ENCODE peak calls at places on chromosomes 3 and 15, in four cellular contexts. L, C, I and A are unnamed samples.

GRCh38 chr3:32882603-32883025 is 64.8 kb downstream of the TRIM71 start:
- DNase-seq in L (no peak), C (no peak), I (peak; percentile 76), A (no peak)

GRCh38 chr3:188178293-188178950 is 24.5 kb downstream of the LPP start:
- DNase-seq in L (no peak), C (no peak), I (no peak), A (no peak)

GRCh38 chr3:181327349-181327748 is 337.8 kb upstream of the DNAJC19 start:
- DNase-seq in L (no peak), C (peak; percentile 59), I (no peak), A (no peak)

GRCh38 chr15:36798366-36798765 is 218.9 kb downstream of the CDIN1 start:
- DNase-seq in L (peak; percentile 76), C (no peak), I (no peak), A (no peak)

GRCh38 chr3:15154326-15154725 is 51.7 kb upstream of the CAPN7 start:
- DNase-seq in L (no peak), C (no peak), I (no peak), A (no peak)

GRCh38 chr15:57220220-57220619 is 156.1 kb upstream of the CGNL1 start:
- DNase-seq in L (peak; percentile 77), C (no peak), I (no peak), A (no peak)

GRCh38 chr3:153628591-153628990 is 466.6 kb downstream of the RAP2B start:
- DNase-seq in L (no peak), C (no peak), I (peak; percentile 31), A (no peak)

GRCh38 chr15:68603951-68604350 is 25.2 kb downstream of the CORO2B start:
- DNase-seq in L (peak; percentile 45), C (no peak), I (no peak), A (no peak)

GRCh38 chr15:20361091-20361490 is 180.5 kb downstream of the GOLGA6L6 start:
- DNase-seq in L (no peak), C (no peak), I (no peak), A (no peak)

GRCh38 chr3:46671541-46672348 is 21.7 kb downstream of the ALS2CL start:
- DNase-seq in L (no peak), C (peak; percentile 34), I (no peak), A (peak; percentile 1)

GRCh38 chr15:92069308-92070244 is 216.1 kb downstream of the SLCO3A1 start:
- DNase-seq in L (peak; percentile 87), C (no peak), I (peak; percentile 44), A (peak; percentile 13)

GRCh38 chr3:141143546-141143945 is 88.1 kb upstream of the PXYLP1 start:
- DNase-seq in L (no peak), C (no peak), I (no peak), A (peak; percentile 53)

GRCh38 chr15:53576841-53577240 is 182.6 kb downstream of the WDR72 start:
- DNase-seq in L (no peak), C (no peak), I (no peak), A (no peak)

GRCh38 chr3:72490688-72491430 is 357.4 kb downstream of the SHQ1 start:
- DNase-seq in L (no peak), C (peak; percentile 75), I (no peak), A (no peak)

GRCh38 chr15:61228025-61228901 is 839 bp downstream of the RORA start:
- DNase-seq in L (peak; percentile 29), C (peak; percentile 77), I (no peak), A (no peak)

GRCh38 chr3:193851416-193851815 is 258.4 kb downstream of the OPA1 start:
- DNase-seq in L (peak; percentile 28), C (no peak), I (no peak), A (peak; percentile 33)

GRCh38 chr3:15812183-15812582 is 14.4 kb upstream of the ANKRD28 start:
- DNase-seq in L (no peak), C (no peak), I (no peak), A (no peak)

DNA sequence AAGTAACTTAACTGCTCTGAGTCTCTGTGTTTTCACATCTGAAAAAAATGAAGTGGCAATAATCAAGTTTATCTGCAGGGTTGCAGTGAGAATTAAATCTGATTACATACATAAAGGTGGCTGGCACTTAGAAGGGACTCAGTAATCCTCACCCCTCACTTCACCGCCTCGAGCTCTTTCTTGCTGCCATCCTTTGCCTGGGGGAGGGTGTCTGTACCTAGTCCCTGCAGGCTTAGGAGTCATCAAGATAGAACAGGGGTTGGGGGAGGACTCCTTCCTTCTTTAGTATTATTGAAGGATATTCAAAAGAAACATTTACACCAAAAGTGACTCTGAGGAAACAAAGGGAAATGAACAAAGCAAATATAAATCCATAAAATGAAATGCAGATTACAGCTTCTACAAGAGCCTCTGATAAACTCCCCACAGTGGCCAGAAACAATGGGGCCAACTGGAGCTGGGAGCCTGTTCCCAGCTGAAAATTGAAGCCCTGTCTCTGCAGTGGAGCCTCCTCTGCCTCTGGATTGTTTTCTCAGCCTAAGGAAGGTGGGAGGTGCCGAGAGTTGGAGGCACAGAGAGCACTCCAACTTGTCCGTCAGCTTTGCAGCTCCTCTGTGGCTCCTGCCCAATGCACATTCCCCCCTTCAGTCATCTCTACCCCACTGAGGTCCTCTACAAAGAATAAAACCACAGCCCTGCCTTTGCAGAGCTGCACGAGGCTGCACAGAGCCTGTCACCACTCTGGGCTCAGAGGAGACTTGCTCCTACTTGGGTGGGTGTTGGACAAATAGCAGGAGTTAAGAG is 41.8 kb downstream of the CRYGS start:
- DNase-seq in L (no peak), C (peak; percentile 59), I (no peak), A (peak; percentile 45)
- H3K27ac ChIP-seq in L (no peak overlapping the region), C (no peak overlapping the region), I (no peak overlapping the region), A (no peak overlapping the region)

GRCh38 chr3:4980229-4981159 is 1.3 kb downstream of the BHLHE40 start:
- DNase-seq in L (peak; percentile 94), C (peak; percentile 98), I (peak; percentile 66), A (peak; percentile 92)
- H3K4me1 ChIP-seq in L (peaks cover 25% of the 10 kb centered on the region), C (peaks cover 6% of the 10 kb centered on the region), I (peaks cover 27% of the 10 kb centered on the region), A (peaks cover 66% of the 10 kb centered on the region)

DNA sequence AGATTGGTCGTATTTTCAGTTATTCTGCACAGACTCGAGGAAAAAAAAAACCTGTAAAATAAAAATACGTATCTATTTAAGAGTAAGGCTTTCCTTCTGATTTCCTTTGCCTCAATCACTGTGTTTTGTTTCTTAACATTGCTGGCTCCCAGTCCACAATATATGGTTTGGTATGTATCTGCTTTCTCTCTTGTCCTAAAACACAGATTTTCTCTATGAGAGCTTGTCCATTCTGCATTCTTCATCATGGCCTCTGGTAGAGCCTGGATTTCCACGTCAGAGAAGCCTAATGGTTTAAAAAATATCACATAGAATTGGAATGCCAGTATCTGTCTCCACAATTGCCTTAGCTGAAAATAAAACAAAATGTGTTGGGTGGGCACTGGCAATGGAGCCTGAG is 1.8 kb downstream of the CD200 start:
- DNase-seq in L (no peak), C (no peak), I (no peak), A (no peak)
- H3K4me3 ChIP-seq in L (no peak overlapping the region), C (peak overlapping the region; percentile 97), I (peak overlapping the region; percentile 96), A (no peak overlapping the region)

GRCh38 chr15:41774873-41775417 is 661 bp downstream of the MAPKBP1 start:
- DNase-seq in L (no peak), C (no peak), I (no peak), A (no peak)
- H3K27ac ChIP-seq in L (peak overlapping the region; percentile 86), C (peak overlapping the region; percentile 80), I (peak overlapping the region; percentile 77), A (peak overlapping the region; percentile 86)

GRCh38 chr15:67136802-67137201 is 71.4 kb downstream of the SMAD3 start:
- DNase-seq in L (no peak), C (peak; percentile 41), I (no peak), A (peak; percentile 1)
- H3K4me1 ChIP-seq in L (peaks cover 80% of the 10 kb centered on the region), C (peaks cover 23% of the 10 kb centered on the region), I (peaks cover 71% of the 10 kb centered on the region), A (peaks cover 99% of the 10 kb centered on the region)

GRCh38 chr15:52295421-52295991 is at the start of gene MYO5C:
- DNase-seq in L (peak; percentile 43), C (peak; percentile 97), I (no peak), A (peak; percentile 96)
- H3K4me3 ChIP-seq in L (no peak within 1 kb of the TSS), C (peak within 1 kb of the TSS; percentile 71), I (peak within 1 kb of the TSS; percentile 56), A (peak within 1 kb of the TSS; percentile 74)